ENCODE peak calls at places on chromosomes 13 and 19, in nine cellular contexts. One of them, this sample, is unnamed.

GRCh38 chr19:19627716-19628498 is at the start of gene LPAR2:
- DNase-seq in cardiac muscle cell: peak
- DNase-seq in IMR-90: no peak
- DNase-seq in LHCN-M2: no peak
- DNase-seq in nephron progenitor cell: peak
- DNase-seq in stimulated activated naive CD4-positive, alpha-beta T cell: peak
- DNase-seq in foreskin fibroblast: peak
- DNase-seq in brain microvascular endothelial cell: no peak
- DNase-seq in WTC11: peak
- DNase-seq in this sample: no peak

GRCh38 chr13:32311188-32311897 is 3.8 kb downstream of the ZAR1L start:
- DNase-seq in cardiac muscle cell: no peak
- DNase-seq in IMR-90: no peak
- DNase-seq in LHCN-M2: no peak
- DNase-seq in nephron progenitor cell: no peak
- DNase-seq in stimulated activated naive CD4-positive, alpha-beta T cell: no peak
- DNase-seq in foreskin fibroblast: no peak
- DNase-seq in brain microvascular endothelial cell: no peak
- DNase-seq in WTC11: no peak
- DNase-seq in this sample: no peak

GRCh38 chr13:99313473-99313872 is 6.3 kb upstream of the GPR183 start:
- DNase-seq in cardiac muscle cell: peak
- DNase-seq in IMR-90: no peak
- DNase-seq in LHCN-M2: peak
- DNase-seq in nephron progenitor cell: no peak
- DNase-seq in stimulated activated naive CD4-positive, alpha-beta T cell: no peak
- DNase-seq in foreskin fibroblast: no peak
- DNase-seq in brain microvascular endothelial cell: no peak
- DNase-seq in WTC11: no peak
- DNase-seq in this sample: no peak

GRCh38 chr19:16702123-16702522 is 17.5 kb upstream of the NWD1 start:
- DNase-seq in cardiac muscle cell: peak
- DNase-seq in IMR-90: peak
- DNase-seq in LHCN-M2: peak
- DNase-seq in nephron progenitor cell: no peak
- DNase-seq in stimulated activated naive CD4-positive, alpha-beta T cell: no peak
- DNase-seq in foreskin fibroblast: peak
- DNase-seq in brain microvascular endothelial cell: peak
- DNase-seq in WTC11: no peak
- DNase-seq in this sample: peak

GRCh38 chr19:48664476-48664875 is 8.3 kb downstream of the NTN5 start:
- DNase-seq in cardiac muscle cell: no peak
- DNase-seq in IMR-90: no peak
- DNase-seq in LHCN-M2: no peak
- DNase-seq in nephron progenitor cell: no peak
- DNase-seq in stimulated activated naive CD4-positive, alpha-beta T cell: no peak
- DNase-seq in foreskin fibroblast: no peak
- DNase-seq in brain microvascular endothelial cell: no peak
- DNase-seq in WTC11: no peak
- DNase-seq in this sample: no peak

GRCh38 chr19:11196406-11197287 is 698 bp downstream of the KANK2 start:
- DNase-seq in cardiac muscle cell: peak
- DNase-seq in IMR-90: peak
- DNase-seq in LHCN-M2: peak
- DNase-seq in nephron progenitor cell: peak
- DNase-seq in stimulated activated naive CD4-positive, alpha-beta T cell: no peak
- DNase-seq in foreskin fibroblast: peak
- DNase-seq in brain microvascular endothelial cell: no peak
- DNase-seq in WTC11: peak
- DNase-seq in this sample: no peak

GRCh38 chr19:18876865-18877264 is 19.1 kb downstream of the CERS1 start:
- DNase-seq in cardiac muscle cell: no peak
- DNase-seq in IMR-90: no peak
- DNase-seq in LHCN-M2: no peak
- DNase-seq in nephron progenitor cell: no peak
- DNase-seq in stimulated activated naive CD4-positive, alpha-beta T cell: no peak
- DNase-seq in foreskin fibroblast: no peak
- DNase-seq in brain microvascular endothelial cell: no peak
- DNase-seq in WTC11: no peak
- DNase-seq in this sample: no peak

GRCh38 chr13:40993119-40993518 is 26.0 kb downstream of the ELF1 start:
- DNase-seq in cardiac muscle cell: peak
- DNase-seq in IMR-90: no peak
- DNase-seq in LHCN-M2: peak
- DNase-seq in nephron progenitor cell: no peak
- DNase-seq in stimulated activated naive CD4-positive, alpha-beta T cell: no peak
- DNase-seq in foreskin fibroblast: no peak
- DNase-seq in brain microvascular endothelial cell: no peak
- DNase-seq in WTC11: peak
- DNase-seq in this sample: no peak

GRCh38 chr19:8302734-8303133 is 5.4 kb downstream of the CD320 start:
- DNase-seq in cardiac muscle cell: no peak
- DNase-seq in IMR-90: no peak
- DNase-seq in LHCN-M2: no peak
- DNase-seq in nephron progenitor cell: no peak
- DNase-seq in stimulated activated naive CD4-positive, alpha-beta T cell: no peak
- DNase-seq in foreskin fibroblast: no peak
- DNase-seq in brain microvascular endothelial cell: no peak
- DNase-seq in WTC11: peak
- DNase-seq in this sample: no peak

GRCh38 chr19:40565910-40566495 is 10.7 kb upstream of the SHKBP1 start:
- DNase-seq in cardiac muscle cell: no peak
- DNase-seq in IMR-90: no peak
- DNase-seq in LHCN-M2: no peak
- DNase-seq in nephron progenitor cell: no peak
- DNase-seq in stimulated activated naive CD4-positive, alpha-beta T cell: no peak
- DNase-seq in foreskin fibroblast: no peak
- DNase-seq in brain microvascular endothelial cell: no peak
- DNase-seq in WTC11: no peak
- DNase-seq in this sample: no peak

GRCh38 chr13:96994030-96994848 is at the start of gene OXGR1:
- DNase-seq in cardiac muscle cell: no peak
- DNase-seq in IMR-90: no peak
- DNase-seq in LHCN-M2: no peak
- DNase-seq in nephron progenitor cell: peak
- DNase-seq in stimulated activated naive CD4-positive, alpha-beta T cell: no peak
- DNase-seq in foreskin fibroblast: peak
- DNase-seq in brain microvascular endothelial cell: no peak
- DNase-seq in WTC11: peak
- DNase-seq in this sample: no peak

GRCh38 chr13:59247166-59247565 is 916.6 kb downstream of the DIAPH3 start:
- DNase-seq in cardiac muscle cell: peak
- DNase-seq in IMR-90: no peak
- DNase-seq in LHCN-M2: no peak
- DNase-seq in nephron progenitor cell: no peak
- DNase-seq in stimulated activated naive CD4-positive, alpha-beta T cell: no peak
- DNase-seq in foreskin fibroblast: no peak
- DNase-seq in brain microvascular endothelial cell: no peak
- DNase-seq in WTC11: peak
- DNase-seq in this sample: no peak

GRCh38 chr13:20848944-20849343 is 53.6 kb downstream of the XPO4 start:
- DNase-seq in cardiac muscle cell: no peak
- DNase-seq in IMR-90: peak
- DNase-seq in LHCN-M2: no peak
- DNase-seq in nephron progenitor cell: no peak
- DNase-seq in stimulated activated naive CD4-positive, alpha-beta T cell: no peak
- DNase-seq in foreskin fibroblast: no peak
- DNase-seq in brain microvascular endothelial cell: no peak
- DNase-seq in WTC11: no peak
- DNase-seq in this sample: no peak

GRCh38 chr13:108376308-108376707 is 106.8 kb downstream of the TNFSF13B start:
- DNase-seq in cardiac muscle cell: no peak
- DNase-seq in IMR-90: no peak
- DNase-seq in LHCN-M2: no peak
- DNase-seq in nephron progenitor cell: no peak
- DNase-seq in stimulated activated naive CD4-positive, alpha-beta T cell: no peak
- DNase-seq in foreskin fibroblast: no peak
- DNase-seq in brain microvascular endothelial cell: no peak
- DNase-seq in WTC11: no peak
- DNase-seq in this sample: no peak

GRCh38 chr13:74886496-74886895 is 595.5 kb downstream of the TBC1D4 start:
- DNase-seq in cardiac muscle cell: peak
- DNase-seq in IMR-90: peak
- DNase-seq in LHCN-M2: no peak
- DNase-seq in nephron progenitor cell: no peak
- DNase-seq in stimulated activated naive CD4-positive, alpha-beta T cell: no peak
- DNase-seq in foreskin fibroblast: peak
- DNase-seq in brain microvascular endothelial cell: no peak
- DNase-seq in WTC11: no peak
- DNase-seq in this sample: no peak

GRCh38 chr13:98576963-98577822 is at the start of gene STK24:
- DNase-seq in cardiac muscle cell: peak
- DNase-seq in IMR-90: peak
- DNase-seq in LHCN-M2: peak
- DNase-seq in nephron progenitor cell: peak
- DNase-seq in stimulated activated naive CD4-positive, alpha-beta T cell: peak
- DNase-seq in foreskin fibroblast: peak
- DNase-seq in brain microvascular endothelial cell: peak
- DNase-seq in WTC11: peak
- DNase-seq in this sample: peak